ENCODE peak calls at places on chromosome 6, in eight cellular contexts. L is ovary; R is HepG2; X is fibroblast of lung; D is endodermal cell; I is BE2C; Y is A673; G is CD8-positive, alpha-beta memory T cell. B is an unnamed sample.

GRCh38 chr6:132734694-132735236 is 20.9 kb upstream of the VNN1 start:
- DNase-seq in D (no peak), R (peak; percentile 78), Y (peak; percentile 31), I (no peak), G (no peak), L (no peak), X (peak; percentile 98), B (no peak)

GRCh38 chr6:13412639-13413465 is 74.5 kb downstream of the GFOD1 start:
- DNase-seq in D (no peak), R (peak; percentile 80), G (no peak), L (no peak), I (no peak), Y (no peak), X (no peak), B (no peak)

GRCh38 chr6:72850469-72850868 is 228.6 kb downstream of the KCNQ5 start:
- DNase-seq in I (no peak), X (no peak), R (no peak), Y (no peak), D (no peak), G (no peak), L (no peak), B (no peak)

GRCh38 chr6:15329154-15329781 is 83.4 kb downstream of the JARID2 start:
- DNase-seq in G (no peak), Y (peak; percentile 85), R (no peak), X (peak; percentile 91), I (peak; percentile 38), L (no peak), D (no peak), B (no peak)

GRCh38 chr6:118509009-118509617 is 39.0 kb upstream of the PLN start:
- DNase-seq in G (no peak), X (peak; percentile 65), R (peak; percentile 26), I (peak; percentile 40), D (peak; percentile 49), L (no peak), Y (peak; percentile 31), B (no peak)

GRCh38 chr6:107667790-107668189 is 156.3 kb downstream of the SCML4 start:
- DNase-seq in D (no peak), X (no peak), Y (peak; percentile 38), G (no peak), L (no peak), I (peak; percentile 81), R (no peak), B (no peak)

GRCh38 chr6:99130897-99131873 is 183.4 kb upstream of the FBXL4 start:
- DNase-seq in R (peak; percentile 7), G (no peak), X (no peak), Y (peak; percentile 18), D (peak; percentile 53), L (no peak), I (no peak), B (no peak)

GRCh38 chr6:45791600-45792168 is 224.0 kb downstream of the CLIC5 start:
- DNase-seq in X (peak; percentile 12), R (no peak), I (no peak), Y (no peak), D (no peak), L (no peak), G (no peak), B (no peak)

GRCh38 chr6:84597238-84597875 is 167.0 kb downstream of the TBX18 start:
- DNase-seq in X (peak; percentile 5), D (no peak), Y (no peak), I (no peak), L (no peak), R (no peak), G (no peak), B (no peak)

GRCh38 chr6:129605962-129606361 is 104.0 kb downstream of the ARHGAP18 start:
- DNase-seq in G (no peak), X (no peak), L (no peak), Y (no peak), I (no peak), D (no peak), R (no peak), B (no peak)

GRCh38 chr6:149660028-149660427 is 11.5 kb upstream of the KATNA1 start:
- DNase-seq in L (no peak), D (no peak), Y (no peak), I (no peak), X (no peak), G (no peak), R (no peak), B (no peak)

GRCh38 chr6:33075568-33076405 is at the start of gene HLA-DPB1:
- DNase-seq in X (peak; percentile 51), G (peak; percentile 74), I (no peak), R (peak; percentile 20), D (no peak), L (no peak), Y (peak; percentile 50), B (no peak)

GRCh38 chr6:49513153-49513989 is 13.6 kb downstream of the GLYATL3 start:
- DNase-seq in L (no peak), D (no peak), X (no peak), I (no peak), G (no peak), Y (no peak), R (peak; percentile 58), B (no peak)

GRCh38 chr6:81226957-81227356 is 525.5 kb downstream of the TENT5A start:
- DNase-seq in X (no peak), R (no peak), I (peak; percentile 26), D (no peak), G (no peak), Y (no peak), L (no peak), B (no peak)

GRCh38 chr6:125884656-125885055 is 71.9 kb upstream of the HINT3 start:
- DNase-seq in R (no peak), Y (no peak), L (no peak), G (no peak), I (peak; percentile 52), X (peak; percentile 17), D (no peak), B (no peak)

GRCh38 chr6:142887534-142887933 is 57.4 kb downstream of the HIVEP2 start:
- DNase-seq in D (no peak), G (no peak), X (no peak), I (no peak), L (no peak), R (no peak), Y (no peak), B (no peak)
- H3K4me3 ChIP-seq in D (no peak overlapping the region), G (no peak overlapping the region), X (no peak overlapping the region), I (no peak overlapping the region), L (no peak overlapping the region), R (no peak overlapping the region), Y (no peak overlapping the region), B (no peak overlapping the region)

GRCh38 chr6:301929-302705 is 9.8 kb downstream of the DUSP22 start:
- DNase-seq in R (no peak), D (no peak), I (no peak), X (no peak), G (no peak), Y (no peak), L (no peak), B (no peak)
- H3K4me1 ChIP-seq in R (peaks cover 16% of the 10 kb centered on the region), D (no peaks in the 10 kb centered on the region), I (no peaks in the 10 kb centered on the region), X (no peaks in the 10 kb centered on the region), G (peaks cover 2% of the 10 kb centered on the region), Y (no peaks in the 10 kb centered on the region), L (no peaks in the 10 kb centered on the region), B (no peaks in the 10 kb centered on the region)

GRCh38 chr6:44263357-44264100 is 1.8 kb downstream of the NFKBIE start:
- DNase-seq in R (no peak), G (no peak), Y (no peak), X (no peak), D (no peak), L (no peak), I (no peak), B (peak; percentile 56)

GRCh38 chr6:44260451-44261297 is 3.3 kb upstream of the SLC35B2 start:
- DNase-seq in G (no peak), X (no peak), L (no peak), D (no peak), R (no peak), Y (no peak), I (no peak), B (no peak)

GRCh38 chr6:44260011-44260410 is 2.7 kb upstream of the SLC35B2 start:
- DNase-seq in L (no peak), X (no peak), I (no peak), G (no peak), Y (no peak), R (no peak), D (no peak), B (no peak)

GRCh38 chr6:44262467-44263356 is 2.6 kb downstream of the NFKBIE start:
- DNase-seq in L (no peak), G (no peak), R (no peak), D (no peak), Y (no peak), I (no peak), X (no peak), B (no peak)

DNA sequence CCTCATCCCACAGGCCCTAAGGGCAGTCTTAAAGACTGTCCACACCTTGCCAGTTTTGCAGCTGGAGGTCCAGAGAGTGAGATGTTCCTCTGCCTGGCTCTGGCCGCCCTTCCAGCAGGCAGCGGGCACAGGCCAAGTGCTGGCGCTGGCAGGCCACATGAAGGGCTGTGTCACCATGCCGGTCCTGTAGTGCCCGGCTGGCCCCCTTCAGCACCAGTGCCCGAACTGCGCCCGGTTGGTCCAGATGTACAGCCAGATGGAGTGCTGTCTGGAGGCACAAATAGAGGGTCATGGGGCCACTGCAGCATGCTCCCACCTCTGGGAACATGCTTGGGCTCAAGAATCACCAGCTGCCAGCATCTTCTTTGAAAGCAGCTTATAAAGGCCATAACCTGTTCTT is 3.8 kb downstream of the NFKBIE start:
- DNase-seq in R (no peak), Y (no peak), L (no peak), X (no peak), I (no peak), D (no peak), G (no peak), B (no peak)
- H3K4me3 ChIP-seq in R (no peak overlapping the region), Y (no peak overlapping the region), L (no peak overlapping the region), X (no peak overlapping the region), I (no peak overlapping the region), D (no peak overlapping the region), G (no peak overlapping the region), B (no peak overlapping the region)

GRCh38 chr6:167119680-167120556 is 3.0 kb upstream of the CCR6 start:
- DNase-seq in G (peak; percentile 48), L (no peak), Y (no peak), D (no peak), X (no peak), I (no peak), R (no peak), B (peak; percentile 69)

GRCh38 chr6:167122041-167122826 is 662 bp upstream of the CCR6 start:
- DNase-seq in X (no peak), I (no peak), G (no peak), Y (no peak), L (no peak), D (no peak), R (no peak), B (no peak)

GRCh38 chr6:167122827-167123657 is at the start of gene CCR6:
- DNase-seq in L (no peak), Y (no peak), X (no peak), R (peak; percentile 94), D (no peak), G (no peak), I (no peak), B (no peak)

GRCh38 chr6:167120557-167121030 is 2.3 kb upstream of the CCR6 start:
- DNase-seq in D (no peak), R (no peak), Y (no peak), I (no peak), G (no peak), X (no peak), L (no peak), B (no peak)

DNA sequence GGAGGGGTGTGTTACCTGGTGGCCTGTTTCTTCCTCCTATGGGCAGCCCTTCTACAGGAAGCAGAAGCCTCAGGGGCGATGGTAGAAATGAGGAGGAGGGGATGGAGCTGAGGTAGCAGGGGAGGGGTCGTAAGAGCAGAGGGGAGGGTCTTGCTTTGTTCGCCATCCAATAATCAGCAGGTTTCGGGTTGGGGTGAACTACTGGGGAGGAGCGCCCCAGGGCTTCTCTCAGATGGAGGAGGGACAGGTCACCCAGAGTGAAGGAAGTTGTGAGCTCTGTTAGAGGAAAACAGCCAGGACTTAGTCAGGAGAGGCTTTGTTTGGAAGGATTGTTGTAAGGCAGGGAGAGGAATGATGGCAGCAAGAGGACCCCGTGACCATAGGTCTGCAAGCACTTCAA is 1.4 kb upstream of the CCR6 start:
- DNase-seq in Y (no peak), X (no peak), D (no peak), R (no peak), I (no peak), L (no peak), G (no peak), B (no peak)
- H3K4me1 ChIP-seq in Y (no peaks in the 10 kb centered on the region), X (no peaks in the 10 kb centered on the region), D (no peaks in the 10 kb centered on the region), R (peaks cover 71% of the 10 kb centered on the region), I (peaks cover 2% of the 10 kb centered on the region), L (peaks cover under 1% of the 10 kb centered on the region), G (peaks cover 62% of the 10 kb centered on the region), B (peaks cover 71% of the 10 kb centered on the region)

B was measured in effector memory CD4-positive, alpha-beta T cell.